ENCODE peak calls at places on chromosomes 11 and 22, in nine cellular contexts. One of them, this sample, is unnamed.

GRCh38 chr11:46120711-46121327 is 435 bp downstream of the PHF21A start:
- DNase-seq in CD8-positive, alpha-beta T cell: no peak
- DNase-seq in NCI-H2081: peak; percentile 74
- DNase-seq in psoas muscle: peak; percentile 51
- DNase-seq in thyroid gland: peak; percentile 62
- DNase-seq in stimulated activated CD4-positive, alpha-beta T cell treated with anti-CD3 and anti-CD28 coated beads, Interleukin-1b, Interleukin-23, amount 100 ng/mL, for 24 hours: no peak
- DNase-seq in hypothalamus: no peak
- DNase-seq in NCI-H69: peak; percentile 91
- DNase-seq in mucosa of gallbladder: no peak
- DNase-seq in this sample: peak; percentile 46

GRCh38 chr11:73389134-73389525 is 12.9 kb downstream of the RELT start:
- DNase-seq in NCI-H2081: no peak
- DNase-seq in psoas muscle: no peak
- DNase-seq in NCI-H69: no peak
- DNase-seq in mucosa of gallbladder: no peak
- DNase-seq in thyroid gland: no peak
- DNase-seq in stimulated activated CD4-positive, alpha-beta T cell treated with anti-CD3 and anti-CD28 coated beads, Interleukin-1b, Interleukin-23, amount 100 ng/mL, for 24 hours: no peak
- DNase-seq in CD8-positive, alpha-beta T cell: no peak
- DNase-seq in hypothalamus: no peak
- DNase-seq in this sample: no peak

GRCh38 chr11:10147195-10147594 is 146.8 kb downstream of the SBF2 start:
- DNase-seq in NCI-H69: no peak
- DNase-seq in thyroid gland: no peak
- DNase-seq in NCI-H2081: no peak
- DNase-seq in psoas muscle: no peak
- DNase-seq in mucosa of gallbladder: no peak
- DNase-seq in CD8-positive, alpha-beta T cell: no peak
- DNase-seq in hypothalamus: no peak
- DNase-seq in stimulated activated CD4-positive, alpha-beta T cell treated with anti-CD3 and anti-CD28 coated beads, Interleukin-1b, Interleukin-23, amount 100 ng/mL, for 24 hours: no peak
- DNase-seq in this sample: no peak

GRCh38 chr11:132772712-132773545 is 759.4 kb downstream of the OPCML start:
- DNase-seq in stimulated activated CD4-positive, alpha-beta T cell treated with anti-CD3 and anti-CD28 coated beads, Interleukin-1b, Interleukin-23, amount 100 ng/mL, for 24 hours: no peak
- DNase-seq in psoas muscle: no peak
- DNase-seq in thyroid gland: no peak
- DNase-seq in NCI-H2081: no peak
- DNase-seq in mucosa of gallbladder: no peak
- DNase-seq in CD8-positive, alpha-beta T cell: no peak
- DNase-seq in hypothalamus: no peak
- DNase-seq in NCI-H69: no peak
- DNase-seq in this sample: peak; percentile 86

GRCh38 chr11:19539861-19540260 is 172.8 kb upstream of the NAV2 start:
- DNase-seq in CD8-positive, alpha-beta T cell: no peak
- DNase-seq in NCI-H69: no peak
- DNase-seq in psoas muscle: no peak
- DNase-seq in stimulated activated CD4-positive, alpha-beta T cell treated with anti-CD3 and anti-CD28 coated beads, Interleukin-1b, Interleukin-23, amount 100 ng/mL, for 24 hours: no peak
- DNase-seq in hypothalamus: no peak
- DNase-seq in thyroid gland: no peak
- DNase-seq in NCI-H2081: no peak
- DNase-seq in mucosa of gallbladder: no peak
- DNase-seq in this sample: no peak

GRCh38 chr11:62646825-62647608 is 604 bp upstream of the GANAB start:
- DNase-seq in CD8-positive, alpha-beta T cell: no peak
- DNase-seq in thyroid gland: no peak
- DNase-seq in NCI-H2081: no peak
- DNase-seq in NCI-H69: peak; percentile 51
- DNase-seq in stimulated activated CD4-positive, alpha-beta T cell treated with anti-CD3 and anti-CD28 coated beads, Interleukin-1b, Interleukin-23, amount 100 ng/mL, for 24 hours: no peak
- DNase-seq in mucosa of gallbladder: no peak
- DNase-seq in psoas muscle: no peak
- DNase-seq in hypothalamus: no peak
- DNase-seq in this sample: no peak

GRCh38 chr22:30176431-30176830 is 70.1 kb downstream of the LIF start:
- DNase-seq in psoas muscle: no peak
- DNase-seq in NCI-H2081: no peak
- DNase-seq in NCI-H69: no peak
- DNase-seq in CD8-positive, alpha-beta T cell: no peak
- DNase-seq in mucosa of gallbladder: no peak
- DNase-seq in stimulated activated CD4-positive, alpha-beta T cell treated with anti-CD3 and anti-CD28 coated beads, Interleukin-1b, Interleukin-23, amount 100 ng/mL, for 24 hours: no peak
- DNase-seq in hypothalamus: no peak
- DNase-seq in thyroid gland: no peak
- DNase-seq in this sample: no peak

GRCh38 chr11:10701982-10702381 is 8.4 kb upstream of the IRAG1 start:
- DNase-seq in psoas muscle: no peak
- DNase-seq in thyroid gland: no peak
- DNase-seq in hypothalamus: no peak
- DNase-seq in mucosa of gallbladder: no peak
- DNase-seq in CD8-positive, alpha-beta T cell: no peak
- DNase-seq in stimulated activated CD4-positive, alpha-beta T cell treated with anti-CD3 and anti-CD28 coated beads, Interleukin-1b, Interleukin-23, amount 100 ng/mL, for 24 hours: no peak
- DNase-seq in NCI-H2081: no peak
- DNase-seq in NCI-H69: peak; percentile 31
- DNase-seq in this sample: no peak

GRCh38 chr22:17773606-17774205 is 563 bp downstream of the BID start:
- DNase-seq in thyroid gland: peak; percentile 60
- DNase-seq in hypothalamus: no peak
- DNase-seq in psoas muscle: peak; percentile 42
- DNase-seq in mucosa of gallbladder: no peak
- DNase-seq in NCI-H2081: peak; percentile 65
- DNase-seq in CD8-positive, alpha-beta T cell: peak; percentile 26
- DNase-seq in NCI-H69: peak; percentile 80
- DNase-seq in stimulated activated CD4-positive, alpha-beta T cell treated with anti-CD3 and anti-CD28 coated beads, Interleukin-1b, Interleukin-23, amount 100 ng/mL, for 24 hours: no peak
- DNase-seq in this sample: peak; percentile 77

GRCh38 chr11:39374963-39375698 is 2084.3 kb downstream of the LRRC4C start:
- DNase-seq in NCI-H69: peak; percentile 54
- DNase-seq in stimulated activated CD4-positive, alpha-beta T cell treated with anti-CD3 and anti-CD28 coated beads, Interleukin-1b, Interleukin-23, amount 100 ng/mL, for 24 hours: no peak
- DNase-seq in hypothalamus: no peak
- DNase-seq in NCI-H2081: peak; percentile 27
- DNase-seq in thyroid gland: no peak
- DNase-seq in mucosa of gallbladder: no peak
- DNase-seq in CD8-positive, alpha-beta T cell: no peak
- DNase-seq in psoas muscle: no peak
- DNase-seq in this sample: peak; percentile 1

GRCh38 chr11:28820296-28820989 is 712.3 kb downstream of the METTL15 start:
- DNase-seq in hypothalamus: no peak
- DNase-seq in mucosa of gallbladder: no peak
- DNase-seq in NCI-H69: no peak
- DNase-seq in psoas muscle: no peak
- DNase-seq in NCI-H2081: no peak
- DNase-seq in CD8-positive, alpha-beta T cell: no peak
- DNase-seq in thyroid gland: no peak
- DNase-seq in stimulated activated CD4-positive, alpha-beta T cell treated with anti-CD3 and anti-CD28 coated beads, Interleukin-1b, Interleukin-23, amount 100 ng/mL, for 24 hours: no peak
- DNase-seq in this sample: no peak

GRCh38 chr11:78557236-78557635 is 17.4 kb downstream of the NARS2 start:
- DNase-seq in CD8-positive, alpha-beta T cell: no peak
- DNase-seq in NCI-H2081: no peak
- DNase-seq in stimulated activated CD4-positive, alpha-beta T cell treated with anti-CD3 and anti-CD28 coated beads, Interleukin-1b, Interleukin-23, amount 100 ng/mL, for 24 hours: no peak
- DNase-seq in thyroid gland: no peak
- DNase-seq in NCI-H69: no peak
- DNase-seq in mucosa of gallbladder: no peak
- DNase-seq in psoas muscle: no peak
- DNase-seq in hypothalamus: no peak
- DNase-seq in this sample: no peak

GRCh38 chr11:31060880-31061279 is 308.7 kb downstream of the DCDC1 start:
- DNase-seq in hypothalamus: no peak
- DNase-seq in NCI-H2081: peak; percentile 37
- DNase-seq in NCI-H69: peak; percentile 98
- DNase-seq in mucosa of gallbladder: no peak
- DNase-seq in stimulated activated CD4-positive, alpha-beta T cell treated with anti-CD3 and anti-CD28 coated beads, Interleukin-1b, Interleukin-23, amount 100 ng/mL, for 24 hours: no peak
- DNase-seq in thyroid gland: no peak
- DNase-seq in CD8-positive, alpha-beta T cell: no peak
- DNase-seq in psoas muscle: no peak
- DNase-seq in this sample: no peak

GRCh38 chr11:114109206-114110090 is 49.9 kb downstream of the ZBTB16 start:
- DNase-seq in NCI-H69: no peak
- DNase-seq in psoas muscle: no peak
- DNase-seq in stimulated activated CD4-positive, alpha-beta T cell treated with anti-CD3 and anti-CD28 coated beads, Interleukin-1b, Interleukin-23, amount 100 ng/mL, for 24 hours: no peak
- DNase-seq in CD8-positive, alpha-beta T cell: no peak
- DNase-seq in thyroid gland: no peak
- DNase-seq in mucosa of gallbladder: no peak
- DNase-seq in NCI-H2081: no peak
- DNase-seq in hypothalamus: no peak
- DNase-seq in this sample: no peak

GRCh38 chr22:26172389-26172990 is 3.2 kb downstream of the SEZ6L start:
- DNase-seq in psoas muscle: peak; percentile 17
- DNase-seq in NCI-H2081: peak; percentile 59
- DNase-seq in hypothalamus: no peak
- DNase-seq in mucosa of gallbladder: peak; percentile 16
- DNase-seq in CD8-positive, alpha-beta T cell: no peak
- DNase-seq in stimulated activated CD4-positive, alpha-beta T cell treated with anti-CD3 and anti-CD28 coated beads, Interleukin-1b, Interleukin-23, amount 100 ng/mL, for 24 hours: no peak
- DNase-seq in NCI-H69: peak; percentile 84
- DNase-seq in thyroid gland: peak; percentile 42
- DNase-seq in this sample: peak; percentile 79

GRCh38 chr22:36368359-36368983 is 19.3 kb downstream of the MYH9 start:
- DNase-seq in thyroid gland: peak; percentile 56
- DNase-seq in stimulated activated CD4-positive, alpha-beta T cell treated with anti-CD3 and anti-CD28 coated beads, Interleukin-1b, Interleukin-23, amount 100 ng/mL, for 24 hours: no peak
- DNase-seq in NCI-H2081: no peak
- DNase-seq in psoas muscle: no peak
- DNase-seq in NCI-H69: peak; percentile 29
- DNase-seq in hypothalamus: no peak
- DNase-seq in CD8-positive, alpha-beta T cell: no peak
- DNase-seq in mucosa of gallbladder: no peak
- DNase-seq in this sample: no peak

GRCh38 chr11:80900265-80900664 is 1459.4 kb upstream of the TENM4 start:
- DNase-seq in CD8-positive, alpha-beta T cell: no peak
- DNase-seq in hypothalamus: no peak
- DNase-seq in psoas muscle: no peak
- DNase-seq in mucosa of gallbladder: no peak
- DNase-seq in NCI-H2081: no peak
- DNase-seq in NCI-H69: no peak
- DNase-seq in thyroid gland: no peak
- DNase-seq in stimulated activated CD4-positive, alpha-beta T cell treated with anti-CD3 and anti-CD28 coated beads, Interleukin-1b, Interleukin-23, amount 100 ng/mL, for 24 hours: no peak
- DNase-seq in this sample: no peak

GRCh38 chr11:82906236-82906635 is 4.7 kb downstream of the DDIAS start:
- DNase-seq in NCI-H2081: peak; percentile 29
- DNase-seq in mucosa of gallbladder: no peak
- DNase-seq in CD8-positive, alpha-beta T cell: no peak
- DNase-seq in stimulated activated CD4-positive, alpha-beta T cell treated with anti-CD3 and anti-CD28 coated beads, Interleukin-1b, Interleukin-23, amount 100 ng/mL, for 24 hours: no peak
- DNase-seq in psoas muscle: no peak
- DNase-seq in hypothalamus: no peak
- DNase-seq in NCI-H69: peak; percentile 79
- DNase-seq in thyroid gland: no peak
- DNase-seq in this sample: peak; percentile 28

GRCh38 chr11:73259406-73260126 is 12.6 kb upstream of the P2RY6 start:
- DNase-seq in NCI-H2081: no peak
- DNase-seq in thyroid gland: no peak
- DNase-seq in hypothalamus: no peak
- DNase-seq in stimulated activated CD4-positive, alpha-beta T cell treated with anti-CD3 and anti-CD28 coated beads, Interleukin-1b, Interleukin-23, amount 100 ng/mL, for 24 hours: no peak
- DNase-seq in CD8-positive, alpha-beta T cell: no peak
- DNase-seq in mucosa of gallbladder: no peak
- DNase-seq in psoas muscle: no peak
- DNase-seq in NCI-H69: no peak
- DNase-seq in this sample: no peak

GRCh38 chr11:24093410-24093809 is 403.4 kb upstream of the LUZP2 start:
- DNase-seq in stimulated activated CD4-positive, alpha-beta T cell treated with anti-CD3 and anti-CD28 coated beads, Interleukin-1b, Interleukin-23, amount 100 ng/mL, for 24 hours: no peak
- DNase-seq in NCI-H69: peak; percentile 96
- DNase-seq in CD8-positive, alpha-beta T cell: no peak
- DNase-seq in psoas muscle: no peak
- DNase-seq in hypothalamus: no peak
- DNase-seq in NCI-H2081: peak; percentile 84
- DNase-seq in mucosa of gallbladder: no peak
- DNase-seq in thyroid gland: no peak
- DNase-seq in this sample: no peak

GRCh38 chr11:8097062-8097814 is 16.2 kb downstream of the TUB start:
- DNase-seq in mucosa of gallbladder: no peak
- DNase-seq in CD8-positive, alpha-beta T cell: no peak
- DNase-seq in NCI-H69: no peak
- DNase-seq in hypothalamus: no peak
- DNase-seq in stimulated activated CD4-positive, alpha-beta T cell treated with anti-CD3 and anti-CD28 coated beads, Interleukin-1b, Interleukin-23, amount 100 ng/mL, for 24 hours: no peak
- DNase-seq in NCI-H2081: no peak
- DNase-seq in thyroid gland: no peak
- DNase-seq in psoas muscle: no peak
- DNase-seq in this sample: no peak

GRCh38 chr11:128686745-128687177 is 7.1 kb upstream of the FLI1 start:
- DNase-seq in NCI-H2081: no peak
- DNase-seq in CD8-positive, alpha-beta T cell: no peak
- DNase-seq in thyroid gland: no peak
- DNase-seq in hypothalamus: no peak
- DNase-seq in stimulated activated CD4-positive, alpha-beta T cell treated with anti-CD3 and anti-CD28 coated beads, Interleukin-1b, Interleukin-23, amount 100 ng/mL, for 24 hours: peak; percentile 58
- DNase-seq in NCI-H69: peak; percentile 83
- DNase-seq in mucosa of gallbladder: no peak
- DNase-seq in psoas muscle: peak; percentile 50
- DNase-seq in this sample: no peak

GRCh38 chr22:43922123-43922522 is 1.5 kb upstream of the PNPLA3 start:
- DNase-seq in thyroid gland: no peak
- DNase-seq in NCI-H69: no peak
- DNase-seq in CD8-positive, alpha-beta T cell: no peak
- DNase-seq in stimulated activated CD4-positive, alpha-beta T cell treated with anti-CD3 and anti-CD28 coated beads, Interleukin-1b, Interleukin-23, amount 100 ng/mL, for 24 hours: no peak
- DNase-seq in mucosa of gallbladder: no peak
- DNase-seq in hypothalamus: no peak
- DNase-seq in NCI-H2081: no peak
- DNase-seq in psoas muscle: no peak
- DNase-seq in this sample: no peak

GRCh38 chr11:123000721-123001120 is 19.1 kb upstream of the BSX start:
- DNase-seq in CD8-positive, alpha-beta T cell: no peak
- DNase-seq in NCI-H2081: no peak
- DNase-seq in thyroid gland: no peak
- DNase-seq in mucosa of gallbladder: no peak
- DNase-seq in stimulated activated CD4-positive, alpha-beta T cell treated with anti-CD3 and anti-CD28 coated beads, Interleukin-1b, Interleukin-23, amount 100 ng/mL, for 24 hours: no peak
- DNase-seq in hypothalamus: no peak
- DNase-seq in psoas muscle: no peak
- DNase-seq in NCI-H69: no peak
- DNase-seq in this sample: no peak

GRCh38 chr22:35044607-35045390 is 21.2 kb upstream of the ISX start:
- DNase-seq in CD8-positive, alpha-beta T cell: no peak
- DNase-seq in NCI-H2081: no peak
- DNase-seq in stimulated activated CD4-positive, alpha-beta T cell treated with anti-CD3 and anti-CD28 coated beads, Interleukin-1b, Interleukin-23, amount 100 ng/mL, for 24 hours: no peak
- DNase-seq in mucosa of gallbladder: no peak
- DNase-seq in NCI-H69: no peak
- DNase-seq in thyroid gland: no peak
- DNase-seq in hypothalamus: no peak
- DNase-seq in psoas muscle: no peak
- DNase-seq in this sample: no peak

GRCh38 chr11:93085097-93085496 is 112.7 kb downstream of the SLC36A4 start:
- DNase-seq in psoas muscle: no peak
- DNase-seq in thyroid gland: peak; percentile 14
- DNase-seq in NCI-H2081: no peak
- DNase-seq in hypothalamus: no peak
- DNase-seq in mucosa of gallbladder: no peak
- DNase-seq in CD8-positive, alpha-beta T cell: no peak
- DNase-seq in stimulated activated CD4-positive, alpha-beta T cell treated with anti-CD3 and anti-CD28 coated beads, Interleukin-1b, Interleukin-23, amount 100 ng/mL, for 24 hours: no peak
- DNase-seq in NCI-H69: peak; percentile 63
- DNase-seq in this sample: no peak

GRCh38 chr22:19756288-19757128 is 4.1 kb upstream of the TBX1 start:
- DNase-seq in NCI-H69: peak; percentile 81
- DNase-seq in psoas muscle: no peak
- DNase-seq in NCI-H2081: peak; percentile 47
- DNase-seq in hypothalamus: no peak
- DNase-seq in thyroid gland: peak; percentile 63
- DNase-seq in mucosa of gallbladder: peak; percentile 41
- DNase-seq in CD8-positive, alpha-beta T cell: peak; percentile 37
- DNase-seq in stimulated activated CD4-positive, alpha-beta T cell treated with anti-CD3 and anti-CD28 coated beads, Interleukin-1b, Interleukin-23, amount 100 ng/mL, for 24 hours: peak; percentile 40
- DNase-seq in this sample: peak; percentile 22

GRCh38 chr22:44201556-44202129 is 20.9 kb downstream of the PARVG start:
- DNase-seq in stimulated activated CD4-positive, alpha-beta T cell treated with anti-CD3 and anti-CD28 coated beads, Interleukin-1b, Interleukin-23, amount 100 ng/mL, for 24 hours: no peak
- DNase-seq in thyroid gland: no peak
- DNase-seq in CD8-positive, alpha-beta T cell: no peak
- DNase-seq in hypothalamus: no peak
- DNase-seq in psoas muscle: no peak
- DNase-seq in NCI-H2081: no peak
- DNase-seq in NCI-H69: no peak
- DNase-seq in mucosa of gallbladder: no peak
- DNase-seq in this sample: no peak

GRCh38 chr22:19876314-19876940 is 21.8 kb upstream of the GNB1L start:
- DNase-seq in psoas muscle: peak; percentile 9
- DNase-seq in stimulated activated CD4-positive, alpha-beta T cell treated with anti-CD3 and anti-CD28 coated beads, Interleukin-1b, Interleukin-23, amount 100 ng/mL, for 24 hours: no peak
- DNase-seq in thyroid gland: peak; percentile 3
- DNase-seq in mucosa of gallbladder: no peak
- DNase-seq in NCI-H2081: no peak
- DNase-seq in CD8-positive, alpha-beta T cell: no peak
- DNase-seq in hypothalamus: no peak
- DNase-seq in NCI-H69: no peak
- DNase-seq in this sample: no peak

GRCh38 chr11:45106440-45106839 is 40.0 kb upstream of the PRDM11 start:
- DNase-seq in NCI-H69: no peak
- DNase-seq in CD8-positive, alpha-beta T cell: no peak
- DNase-seq in psoas muscle: no peak
- DNase-seq in mucosa of gallbladder: no peak
- DNase-seq in thyroid gland: no peak
- DNase-seq in NCI-H2081: no peak
- DNase-seq in stimulated activated CD4-positive, alpha-beta T cell treated with anti-CD3 and anti-CD28 coated beads, Interleukin-1b, Interleukin-23, amount 100 ng/mL, for 24 hours: no peak
- DNase-seq in hypothalamus: no peak
- DNase-seq in this sample: no peak

GRCh38 chr11:18065572-18065971 is 19.5 kb upstream of the TPH1 start:
- DNase-seq in psoas muscle: no peak
- DNase-seq in thyroid gland: no peak
- DNase-seq in mucosa of gallbladder: no peak
- DNase-seq in hypothalamus: no peak
- DNase-seq in CD8-positive, alpha-beta T cell: no peak
- DNase-seq in NCI-H69: peak; percentile 99
- DNase-seq in NCI-H2081: peak; percentile 99
- DNase-seq in stimulated activated CD4-positive, alpha-beta T cell treated with anti-CD3 and anti-CD28 coated beads, Interleukin-1b, Interleukin-23, amount 100 ng/mL, for 24 hours: no peak
- DNase-seq in this sample: no peak

This sample was measured in cerebellum.